ENCODE peak calls at places on chromosomes 1 and 21, in ten cellular contexts. F is Calu3; W is LoVo; S is activated CD4-positive, alpha-beta T cell treated with anti-CD3 and anti-CD28 coated beads, Interleukin-2, amount 50 U/mL, for 48 hours; G is CD8-positive, alpha-beta T cell; T is B cell; I is NCI-H774; P is GM13976; O is T-cell; V is psoas muscle. J is an unnamed sample.

GRCh38 chr1:38482080-38482826 is 377.3 kb downstream of the RRAGC start:
- DNase-seq in F (no peak), W (no peak), S (no peak), G (no peak), T (peak), I (no peak), P (no peak), O (no peak), V (no peak), J (no peak)

GRCh38 chr1:169809370-169810095 is 14.8 kb upstream of the METTL18 start:
- DNase-seq in F (peak), W (peak), S (no peak), G (no peak), T (peak), I (peak), P (peak), O (peak), V (no peak), J (peak)

GRCh38 chr1:19452221-19452663 is 33.1 kb downstream of the CAPZB start:
- DNase-seq in F (no peak), W (no peak), S (no peak), G (no peak), T (no peak), I (no peak), P (no peak), O (no peak), V (peak), J (no peak)

GRCh38 chr1:80047791-80048190 is 1041.3 kb upstream of the ADGRL4 start:
- DNase-seq in F (no peak), W (no peak), S (no peak), G (no peak), T (no peak), I (no peak), P (no peak), O (no peak), V (no peak), J (no peak)

GRCh38 chr21:17387030-17387617 is 125.7 kb upstream of the CXADR start:
- DNase-seq in F (peak), W (peak), S (peak), G (no peak), T (peak), I (peak), P (peak), O (peak), V (no peak), J (peak)

GRCh38 chr1:152442765-152443164 is 28.7 kb upstream of the CRNN start:
- DNase-seq in F (no peak), W (peak), S (no peak), G (no peak), T (no peak), I (no peak), P (no peak), O (no peak), V (no peak), J (no peak)

GRCh38 chr1:25906644-25907300 is 553 bp upstream of the STMN1 start:
- DNase-seq in F (no peak), W (no peak), S (peak), G (no peak), T (no peak), I (no peak), P (no peak), O (peak), V (no peak), J (no peak)

GRCh38 chr1:179167955-179168354 is 61.5 kb downstream of the ABL2 start:
- DNase-seq in F (no peak), W (no peak), S (no peak), G (no peak), T (no peak), I (no peak), P (no peak), O (no peak), V (no peak), J (no peak)

GRCh38 chr1:20964540-20965484 is 177.7 kb upstream of the HP1BP3 start:
- DNase-seq in F (no peak), W (peak), S (no peak), G (no peak), T (peak), I (peak), P (peak), O (no peak), V (no peak), J (peak)

GRCh38 chr21:38170283-38170682 is 86.5 kb upstream of the KCNJ15 start:
- DNase-seq in F (peak), W (no peak), S (peak), G (no peak), T (no peak), I (no peak), P (no peak), O (no peak), V (no peak), J (no peak)

GRCh38 chr1:226825037-226825745 is 45.2 kb upstream of the PSEN2 start:
- DNase-seq in F (no peak), W (no peak), S (no peak), G (no peak), T (no peak), I (no peak), P (no peak), O (no peak), V (no peak), J (peak)

GRCh38 chr1:209774592-209774991 is 9.8 kb downstream of the C1orf74 start:
- DNase-seq in F (no peak), W (no peak), S (no peak), G (peak), T (peak), I (no peak), P (no peak), O (no peak), V (no peak), J (no peak)

GRCh38 chr21:25791321-25791720 is 56.5 kb downstream of the GABPA start:
- DNase-seq in F (no peak), W (no peak), S (no peak), G (no peak), T (no peak), I (no peak), P (no peak), O (no peak), V (no peak), J (no peak)

GRCh38 chr1:183039330-183039729 is 16.1 kb downstream of the LAMC1 start:
- DNase-seq in F (no peak), W (no peak), S (no peak), G (no peak), T (no peak), I (no peak), P (no peak), O (no peak), V (no peak), J (no peak)

GRCh38 chr1:37794372-37795339 is 1.0 kb downstream of the MANEAL start:
- DNase-seq in F (peak), W (no peak), S (no peak), G (no peak), T (peak), I (peak), P (no peak), O (no peak), V (no peak), J (peak)

GRCh38 chr1:53349968-53350852 is 22.3 kb upstream of the LRP8 start:
- DNase-seq in F (no peak), W (no peak), S (no peak), G (peak), T (no peak), I (no peak), P (no peak), O (no peak), V (no peak), J (no peak)

GRCh38 chr1:236064674-236065508 is at the start of gene NID1:
- DNase-seq in F (peak), W (no peak), S (peak), G (peak), T (peak), I (peak), P (peak), O (no peak), V (peak), J (peak)

GRCh38 chr1:164380893-164381292 is 178.1 kb upstream of the PBX1 start:
- DNase-seq in F (no peak), W (no peak), S (no peak), G (no peak), T (no peak), I (no peak), P (no peak), O (no peak), V (peak), J (no peak)

GRCh38 chr1:230120949-230121381 is 53.9 kb downstream of the GALNT2 start:
- DNase-seq in F (peak), W (peak), S (no peak), G (no peak), T (peak), I (no peak), P (no peak), O (no peak), V (no peak), J (no peak)

GRCh38 chr1:117886101-117886795 is 43.2 kb downstream of the GDAP2 start:
- DNase-seq in F (no peak), W (no peak), S (no peak), G (no peak), T (no peak), I (no peak), P (no peak), O (no peak), V (no peak), J (no peak)

GRCh38 chr1:67646145-67647035 is 38.6 kb upstream of the GADD45A start:
- DNase-seq in F (no peak), W (no peak), S (no peak), G (no peak), T (no peak), I (no peak), P (no peak), O (no peak), V (peak), J (no peak)

GRCh38 chr1:23720256-23720995 is 22.8 kb upstream of the ELOA start:
- DNase-seq in F (no peak), W (no peak), S (peak), G (no peak), T (peak), I (no peak), P (peak), O (peak), V (no peak), J (peak)

GRCh38 chr1:223010552-223011229 is 132.4 kb downstream of the TLR5 start:
- DNase-seq in F (no peak), W (no peak), S (no peak), G (no peak), T (no peak), I (no peak), P (no peak), O (no peak), V (no peak), J (no peak)

GRCh38 chr1:26190373-26190987 is at the start of gene CATSPER4:
- DNase-seq in F (no peak), W (no peak), S (no peak), G (no peak), T (no peak), I (no peak), P (no peak), O (no peak), V (no peak), J (peak)

GRCh38 chr1:214003233-214003632 is 15.5 kb downstream of the PROX1 start:
- DNase-seq in F (no peak), W (no peak), S (no peak), G (no peak), T (no peak), I (no peak), P (no peak), O (no peak), V (no peak), J (no peak)

GRCh38 chr1:143497374-143497747 is 474.4 kb downstream of the FAM72C start:
- DNase-seq in F (no peak), W (no peak), S (no peak), G (no peak), T (peak), I (no peak), P (no peak), O (no peak), V (peak), J (peak)

GRCh38 chr1:110631836-110632620 is 25.9 kb upstream of the KCNA2 start:
- DNase-seq in F (no peak), W (no peak), S (no peak), G (peak), T (no peak), I (no peak), P (no peak), O (no peak), V (no peak), J (no peak)

J was measured in GM13977.